ENCODE peak calls at places on chromosomes 7 and 10, in nine cellular contexts. I is right atrium auricular region, M is HFF-Myc, W is astrocyte, B is left lung, V is neuronal stem cell, F is GM23248, A is stomach, K is NT2/D1. D is an unnamed sample.

GRCh38 chr10:35442006-35442405 is 105.7 kb downstream of the CCNY start:
- DNase-seq in K (no peak), I (no peak), V (no peak), W (no peak), A (no peak), M (peak), F (peak), B (no peak), D (no peak)

GRCh38 chr7:1704326-1705241 is 34.5 kb downstream of the ELFN1 start:
- DNase-seq in K (no peak), F (no peak), W (no peak), B (peak), I (no peak), A (no peak), M (no peak), V (no peak), D (no peak)

GRCh38 chr10:75195035-75195763 is 15.4 kb upstream of the VDAC2 start:
- DNase-seq in V (no peak), I (no peak), B (no peak), F (peak), W (peak), A (no peak), K (no peak), M (peak), D (no peak)

GRCh38 chr7:21461282-21461681 is 33.4 kb downstream of the SP4 start:
- DNase-seq in M (no peak), K (no peak), W (no peak), B (no peak), I (no peak), A (no peak), F (no peak), V (no peak), D (no peak)

GRCh38 chr7:74183142-74183541 is 9.0 kb downstream of the EIF4H start:
- DNase-seq in F (no peak), B (no peak), W (no peak), V (no peak), M (no peak), K (no peak), I (no peak), A (no peak), D (no peak)

GRCh38 chr10:17387861-17388503 is 66.4 kb downstream of the ST8SIA6 start:
- DNase-seq in A (no peak), V (no peak), W (no peak), K (no peak), B (no peak), F (no peak), I (no peak), M (no peak), D (no peak)

GRCh38 chr10:103479135-103479534 is at the start of gene CALHM3:
- DNase-seq in M (no peak), I (no peak), A (peak), K (no peak), F (peak), W (no peak), B (no peak), V (no peak), D (no peak)

GRCh38 chr7:14085901-14086300 is 96.4 kb upstream of the ETV1 start:
- DNase-seq in F (peak), K (no peak), M (no peak), V (no peak), W (no peak), A (no peak), I (no peak), B (no peak), D (no peak)

GRCh38 chr7:75966209-75966961 is 28.0 kb downstream of the TMEM120A start:
- DNase-seq in K (no peak), F (peak), A (no peak), I (peak), V (no peak), W (peak), B (no peak), M (no peak), D (peak)

GRCh38 chr7:36598056-36598675 is 126.1 kb downstream of the AOAH start:
- DNase-seq in B (no peak), W (no peak), A (no peak), K (no peak), M (no peak), I (no peak), F (peak), V (no peak), D (no peak)

GRCh38 chr7:135904282-135904681 is 72.9 kb downstream of the MTPN start:
- DNase-seq in M (no peak), A (no peak), B (no peak), F (no peak), W (no peak), K (no peak), V (no peak), I (no peak), D (no peak)

GRCh38 chr7:2116086-2116810 is 116.5 kb downstream of the MAD1L1 start:
- DNase-seq in A (no peak), B (no peak), V (no peak), W (peak), K (no peak), M (no peak), I (peak), F (peak), D (peak)

GRCh38 chr7:157676456-157677255 is 339.9 kb downstream of the DNAJB6 start:
- DNase-seq in W (no peak), K (no peak), I (no peak), F (no peak), V (no peak), A (no peak), M (no peak), B (peak), D (no peak)

GRCh38 chr7:105820667-105821066 is 55.7 kb downstream of the ATXN7L1 start:
- DNase-seq in A (no peak), I (no peak), B (no peak), F (no peak), V (no peak), K (no peak), M (no peak), W (no peak), D (no peak)

GRCh38 chr7:33805630-33806233 is 99.6 kb upstream of the BMPER start:
- DNase-seq in F (peak), A (peak), I (no peak), M (peak), W (peak), B (no peak), K (no peak), V (no peak), D (peak)

GRCh38 chr7:151275813-151276577 is 27.5 kb upstream of the SMARCD3 start:
- DNase-seq in V (no peak), B (no peak), M (no peak), A (no peak), I (no peak), K (no peak), W (no peak), F (no peak), D (no peak)
- H3K4me3 ChIP-seq in V (peak), B (no peak), M (no peak), A (peak), I (peak), K (no peak), W (no peak), F (peak), D (no peak)

GRCh38 chr10:122189185-122189584 is 81.9 kb upstream of the BTBD16 start:
- DNase-seq in F (no peak), K (no peak), W (no peak), B (no peak), I (no peak), M (no peak), V (no peak), A (no peak), D (no peak)
- H3K4me3 ChIP-seq in F (no peak), K (no peak), W (no peak), B (no peak), I (no peak), M (no peak), V (no peak), A (no peak), D (no peak)

GRCh38 chr7:139682136-139683013 is 95.4 kb downstream of the HIPK2 start:
- DNase-seq in W (peak), A (no peak), B (no peak), K (no peak), F (peak), V (no peak), I (no peak), M (peak), D (no peak)
- H3K4me3 ChIP-seq in W (peak), A (no peak), B (no peak), K (no peak), F (peak), V (no peak), I (no peak), M (no peak), D (no peak)

GRCh38 chr7:101362334-101363195 is at the start of gene COL26A1:
- DNase-seq in A (peak), V (peak), W (no peak), F (peak), K (no peak), I (no peak), B (no peak), M (no peak), D (peak)
- H3K4me3 ChIP-seq in A (peak), V (peak), W (peak), F (peak), K (peak), I (peak), B (peak), M (peak), D (peak)

DNA sequence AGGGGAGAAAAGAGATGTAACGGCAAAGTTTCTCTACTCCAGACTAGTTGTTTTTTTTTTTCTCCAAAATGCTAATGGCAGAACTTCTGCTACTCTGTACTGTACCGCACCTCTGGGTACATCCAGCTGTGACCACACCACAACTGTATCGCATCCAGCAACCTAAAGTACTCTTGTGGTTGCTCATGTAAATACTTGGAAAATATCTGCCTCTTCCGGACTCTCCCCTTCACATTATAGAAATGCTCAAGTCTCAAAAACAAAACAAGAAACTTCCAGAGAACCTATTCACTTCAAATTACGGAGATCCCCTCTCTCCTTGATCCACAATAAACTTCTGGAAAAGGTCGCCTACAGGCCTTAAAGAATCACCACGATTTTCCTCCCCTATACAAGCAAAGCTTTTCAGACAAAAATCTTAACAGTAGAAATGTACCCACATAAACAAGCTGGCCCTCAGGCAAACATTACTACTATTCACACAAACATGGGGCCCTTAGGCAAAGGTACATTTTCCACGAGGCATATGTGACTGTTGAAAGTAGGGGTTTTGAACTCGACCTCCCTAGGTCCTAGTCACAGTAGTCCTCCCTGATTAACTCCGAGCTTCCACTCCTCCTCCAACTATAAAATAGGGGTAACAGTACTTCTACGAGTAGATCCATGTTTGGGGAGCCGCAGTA is 222.9 kb upstream of the MKLN1 start:
- DNase-seq in V (no peak), K (no peak), F (peak), B (no peak), I (no peak), M (no peak), A (no peak), W (no peak), D (no peak)
- H3K4me3 ChIP-seq in V (no peak), K (peak), F (peak), B (peak), I (peak), M (peak), A (peak), W (peak), D (peak)

GRCh38 chr10:117216611-117217195 is 19.4 kb downstream of the KCNK18 start:
- DNase-seq in M (peak), I (no peak), K (peak), F (peak), A (peak), B (peak), W (peak), V (peak), D (peak)
- H3K4me3 ChIP-seq in M (peak), I (peak), K (no peak), F (peak), A (peak), B (peak), W (peak), V (peak), D (no peak)

GRCh38 chr10:112953760-112954159 is 3.7 kb downstream of the TCF7L2 start:
- DNase-seq in I (no peak), B (no peak), A (no peak), K (no peak), V (no peak), M (no peak), F (peak), W (peak), D (no peak)
- H3K4me3 ChIP-seq in I (peak), B (peak), A (peak), K (peak), V (peak), M (peak), F (peak), W (peak), D (no peak)

GRCh38 chr7:129781128-129781855 is 169.8 kb downstream of the NRF1 start:
- DNase-seq in I (no peak), W (no peak), M (no peak), A (no peak), V (peak), F (no peak), K (no peak), B (no peak), D (no peak)
- H3K4me3 ChIP-seq in I (no peak), W (no peak), M (no peak), A (peak), V (no peak), F (no peak), K (peak), B (peak), D (no peak)

D was measured in heart right ventricle.